ENCODE peak calls at places on chromosomes 13 and 19, in six cellular contexts. One of them, this sample, is unnamed.

GRCh38 chr13:67283602-67284001 is 53.5 kb upstream of the PCDH9 start:
- DNase-seq in T-helper 9 cell: no peak
- DNase-seq in cerebellar cortex: no peak
- DNase-seq in T-helper 17 cell: no peak
- DNase-seq in EH: no peak
- DNase-seq in activated CD4-positive, alpha-beta T cell treated with anti-CD3 and anti-CD28 coated beads for 48 hours: no peak
- DNase-seq in this sample: no peak

GRCh38 chr13:53901593-53901992 is 873.0 kb downstream of the OLFM4 start:
- DNase-seq in activated CD4-positive, alpha-beta T cell treated with anti-CD3 and anti-CD28 coated beads for 48 hours: no peak
- DNase-seq in EH: no peak
- DNase-seq in T-helper 17 cell: no peak
- DNase-seq in cerebellar cortex: no peak
- DNase-seq in T-helper 9 cell: no peak
- DNase-seq in this sample: no peak

GRCh38 chr19:23436318-23436717 is 41.0 kb upstream of the ZNF91 start:
- DNase-seq in EH: no peak
- DNase-seq in activated CD4-positive, alpha-beta T cell treated with anti-CD3 and anti-CD28 coated beads for 48 hours: peak
- DNase-seq in T-helper 9 cell: no peak
- DNase-seq in T-helper 17 cell: no peak
- DNase-seq in cerebellar cortex: no peak
- DNase-seq in this sample: no peak

GRCh38 chr13:108178105-108178504 is 37.2 kb downstream of the LIG4 start:
- DNase-seq in T-helper 9 cell: no peak
- DNase-seq in activated CD4-positive, alpha-beta T cell treated with anti-CD3 and anti-CD28 coated beads for 48 hours: no peak
- DNase-seq in EH: no peak
- DNase-seq in T-helper 17 cell: no peak
- DNase-seq in cerebellar cortex: no peak
- DNase-seq in this sample: no peak

GRCh38 chr19:19642506-19643157 is 825 bp downstream of the GMIP start:
- DNase-seq in T-helper 9 cell: no peak
- DNase-seq in cerebellar cortex: no peak
- DNase-seq in activated CD4-positive, alpha-beta T cell treated with anti-CD3 and anti-CD28 coated beads for 48 hours: peak
- DNase-seq in T-helper 17 cell: no peak
- DNase-seq in EH: peak
- DNase-seq in this sample: no peak

GRCh38 chr13:110233181-110233641 is 73.7 kb downstream of the COL4A1 start:
- DNase-seq in EH: peak
- DNase-seq in T-helper 9 cell: no peak
- DNase-seq in cerebellar cortex: no peak
- DNase-seq in T-helper 17 cell: no peak
- DNase-seq in activated CD4-positive, alpha-beta T cell treated with anti-CD3 and anti-CD28 coated beads for 48 hours: no peak
- DNase-seq in this sample: no peak

GRCh38 chr19:15252398-15253018 is 20.3 kb upstream of the EPHX3 start:
- DNase-seq in T-helper 9 cell: no peak
- DNase-seq in cerebellar cortex: no peak
- DNase-seq in T-helper 17 cell: no peak
- DNase-seq in EH: peak
- DNase-seq in activated CD4-positive, alpha-beta T cell treated with anti-CD3 and anti-CD28 coated beads for 48 hours: no peak
- DNase-seq in this sample: no peak

GRCh38 chr19:49064768-49065611 is at the start of gene NTF4:
- DNase-seq in activated CD4-positive, alpha-beta T cell treated with anti-CD3 and anti-CD28 coated beads for 48 hours: no peak
- DNase-seq in T-helper 9 cell: no peak
- DNase-seq in T-helper 17 cell: no peak
- DNase-seq in cerebellar cortex: peak
- DNase-seq in EH: peak
- DNase-seq in this sample: no peak

GRCh38 chr13:21752501-21752900 is 81.6 kb downstream of the FGF9 start:
- DNase-seq in T-helper 17 cell: no peak
- DNase-seq in T-helper 9 cell: no peak
- DNase-seq in EH: no peak
- DNase-seq in cerebellar cortex: no peak
- DNase-seq in activated CD4-positive, alpha-beta T cell treated with anti-CD3 and anti-CD28 coated beads for 48 hours: no peak
- DNase-seq in this sample: no peak

GRCh38 chr19:19661675-19662251 is 1.7 kb downstream of the ATP13A1 start:
- DNase-seq in T-helper 17 cell: peak
- DNase-seq in T-helper 9 cell: no peak
- DNase-seq in activated CD4-positive, alpha-beta T cell treated with anti-CD3 and anti-CD28 coated beads for 48 hours: peak
- DNase-seq in cerebellar cortex: no peak
- DNase-seq in EH: no peak
- DNase-seq in this sample: peak

GRCh38 chr19:35116085-35116801 is 620 bp downstream of the FXYD3 start:
- DNase-seq in T-helper 17 cell: no peak
- DNase-seq in EH: no peak
- DNase-seq in T-helper 9 cell: no peak
- DNase-seq in activated CD4-positive, alpha-beta T cell treated with anti-CD3 and anti-CD28 coated beads for 48 hours: no peak
- DNase-seq in cerebellar cortex: no peak
- DNase-seq in this sample: no peak

GRCh38 chr13:42071667-42072419 is 23.4 kb downstream of the DGKH start:
- DNase-seq in cerebellar cortex: no peak
- DNase-seq in T-helper 17 cell: no peak
- DNase-seq in T-helper 9 cell: no peak
- DNase-seq in EH: peak
- DNase-seq in activated CD4-positive, alpha-beta T cell treated with anti-CD3 and anti-CD28 coated beads for 48 hours: no peak
- DNase-seq in this sample: no peak

GRCh38 chr13:75368167-75368566 is 113.8 kb downstream of the TBC1D4 start:
- DNase-seq in cerebellar cortex: no peak
- DNase-seq in T-helper 9 cell: no peak
- DNase-seq in T-helper 17 cell: no peak
- DNase-seq in activated CD4-positive, alpha-beta T cell treated with anti-CD3 and anti-CD28 coated beads for 48 hours: no peak
- DNase-seq in EH: peak
- DNase-seq in this sample: no peak

GRCh38 chr13:21670006-21670882 is 629 bp upstream of the FGF9 start:
- DNase-seq in T-helper 9 cell: peak
- DNase-seq in T-helper 17 cell: peak
- DNase-seq in cerebellar cortex: peak
- DNase-seq in EH: peak
- DNase-seq in activated CD4-positive, alpha-beta T cell treated with anti-CD3 and anti-CD28 coated beads for 48 hours: peak
- DNase-seq in this sample: peak

GRCh38 chr19:51524661-51525264 is 6.7 kb downstream of the SIGLEC6 start:
- DNase-seq in T-helper 17 cell: no peak
- DNase-seq in T-helper 9 cell: no peak
- DNase-seq in EH: no peak
- DNase-seq in cerebellar cortex: no peak
- DNase-seq in activated CD4-positive, alpha-beta T cell treated with anti-CD3 and anti-CD28 coated beads for 48 hours: no peak
- DNase-seq in this sample: no peak

GRCh38 chr19:18437481-18438330 is at the start of gene ISYNA1:
- DNase-seq in T-helper 17 cell: peak
- DNase-seq in T-helper 9 cell: peak
- DNase-seq in cerebellar cortex: no peak
- DNase-seq in activated CD4-positive, alpha-beta T cell treated with anti-CD3 and anti-CD28 coated beads for 48 hours: peak
- DNase-seq in EH: peak
- DNase-seq in this sample: no peak

GRCh38 chr13:28376604-28377003 is 118.3 kb downstream of the FLT1 start:
- DNase-seq in T-helper 17 cell: no peak
- DNase-seq in activated CD4-positive, alpha-beta T cell treated with anti-CD3 and anti-CD28 coated beads for 48 hours: no peak
- DNase-seq in T-helper 9 cell: no peak
- DNase-seq in EH: no peak
- DNase-seq in cerebellar cortex: no peak
- DNase-seq in this sample: no peak

GRCh38 chr19:49425922-49426592 is 869 bp downstream of the GFY start:
- DNase-seq in cerebellar cortex: peak
- DNase-seq in T-helper 9 cell: no peak
- DNase-seq in EH: no peak
- DNase-seq in activated CD4-positive, alpha-beta T cell treated with anti-CD3 and anti-CD28 coated beads for 48 hours: peak
- DNase-seq in T-helper 17 cell: no peak
- DNase-seq in this sample: no peak

GRCh38 chr13:44857061-44857460 is 132.2 kb downstream of the NUFIP1 start:
- DNase-seq in T-helper 9 cell: no peak
- DNase-seq in activated CD4-positive, alpha-beta T cell treated with anti-CD3 and anti-CD28 coated beads for 48 hours: no peak
- DNase-seq in EH: no peak
- DNase-seq in cerebellar cortex: no peak
- DNase-seq in T-helper 17 cell: no peak
- DNase-seq in this sample: no peak

GRCh38 chr19:49850487-49851342 is at the start of gene PTOV1:
- DNase-seq in activated CD4-positive, alpha-beta T cell treated with anti-CD3 and anti-CD28 coated beads for 48 hours: peak
- DNase-seq in T-helper 9 cell: peak
- DNase-seq in T-helper 17 cell: peak
- DNase-seq in cerebellar cortex: peak
- DNase-seq in EH: peak
- DNase-seq in this sample: peak

GRCh38 chr19:5074830-5075394 is 106.0 kb downstream of the KDM4B start:
- DNase-seq in EH: no peak
- DNase-seq in T-helper 17 cell: no peak
- DNase-seq in cerebellar cortex: no peak
- DNase-seq in activated CD4-positive, alpha-beta T cell treated with anti-CD3 and anti-CD28 coated beads for 48 hours: no peak
- DNase-seq in T-helper 9 cell: no peak
- DNase-seq in this sample: no peak

GRCh38 chr13:113552079-113552478 is 32.5 kb upstream of the TFDP1 start:
- DNase-seq in activated CD4-positive, alpha-beta T cell treated with anti-CD3 and anti-CD28 coated beads for 48 hours: no peak
- DNase-seq in T-helper 17 cell: no peak
- DNase-seq in cerebellar cortex: no peak
- DNase-seq in T-helper 9 cell: no peak
- DNase-seq in EH: no peak
- DNase-seq in this sample: no peak

GRCh38 chr19:2719910-2720776 is 1.0 kb downstream of the DIRAS1 start:
- DNase-seq in T-helper 17 cell: no peak
- DNase-seq in cerebellar cortex: peak
- DNase-seq in EH: peak
- DNase-seq in T-helper 9 cell: no peak
- DNase-seq in activated CD4-positive, alpha-beta T cell treated with anti-CD3 and anti-CD28 coated beads for 48 hours: peak
- DNase-seq in this sample: no peak

GRCh38 chr19:31378404-31378803 is 29.2 kb upstream of the TSHZ3 start:
- DNase-seq in activated CD4-positive, alpha-beta T cell treated with anti-CD3 and anti-CD28 coated beads for 48 hours: no peak
- DNase-seq in T-helper 17 cell: no peak
- DNase-seq in T-helper 9 cell: no peak
- DNase-seq in EH: peak
- DNase-seq in cerebellar cortex: no peak
- DNase-seq in this sample: no peak

GRCh38 chr13:41675306-41675705 is 218.0 kb downstream of the RGCC start:
- DNase-seq in activated CD4-positive, alpha-beta T cell treated with anti-CD3 and anti-CD28 coated beads for 48 hours: no peak
- DNase-seq in cerebellar cortex: no peak
- DNase-seq in T-helper 17 cell: no peak
- DNase-seq in EH: peak
- DNase-seq in T-helper 9 cell: no peak
- DNase-seq in this sample: no peak

GRCh38 chr13:27920677-27921420 is 1.0 kb downstream of the PDX1 start:
- DNase-seq in activated CD4-positive, alpha-beta T cell treated with anti-CD3 and anti-CD28 coated beads for 48 hours: no peak
- DNase-seq in T-helper 17 cell: no peak
- DNase-seq in cerebellar cortex: no peak
- DNase-seq in T-helper 9 cell: no peak
- DNase-seq in EH: peak
- DNase-seq in this sample: no peak

GRCh38 chr13:114049626-114050101 is 75.8 kb upstream of the C13orf46 start:
- DNase-seq in T-helper 17 cell: no peak
- DNase-seq in T-helper 9 cell: no peak
- DNase-seq in EH: no peak
- DNase-seq in activated CD4-positive, alpha-beta T cell treated with anti-CD3 and anti-CD28 coated beads for 48 hours: no peak
- DNase-seq in cerebellar cortex: no peak
- DNase-seq in this sample: no peak

GRCh38 chr19:31266196-31266595 is 83.0 kb downstream of the TSHZ3 start:
- DNase-seq in T-helper 17 cell: no peak
- DNase-seq in T-helper 9 cell: no peak
- DNase-seq in activated CD4-positive, alpha-beta T cell treated with anti-CD3 and anti-CD28 coated beads for 48 hours: no peak
- DNase-seq in EH: no peak
- DNase-seq in cerebellar cortex: no peak
- DNase-seq in this sample: no peak

GRCh38 chr19:29002336-29002735 is 210.6 kb downstream of the UQCRFS1 start:
- DNase-seq in T-helper 9 cell: no peak
- DNase-seq in cerebellar cortex: no peak
- DNase-seq in activated CD4-positive, alpha-beta T cell treated with anti-CD3 and anti-CD28 coated beads for 48 hours: no peak
- DNase-seq in EH: no peak
- DNase-seq in T-helper 17 cell: no peak
- DNase-seq in this sample: no peak